ENCODE peak calls at places on chromosomes 11 and 22, in nine cellular contexts. D is renal cortical epithelial cell; M is EL; G is left ventricle myocardium superior; P is left colon; E is fibroblast of lung; O is activated CD4-positive, CD25-positive, alpha-beta regulatory T cell treated with anti-CD3 and anti-CD28 coated beads, Interleukin-2, amount 50 U/mL, for 72 hours; Z is stimulated activated CD4-positive, alpha-beta T cell treated with anti-CD3 and anti-CD28 coated beads, Interleukin-4, amount 100 ng/mL, for 48 hours; K is CD4-positive, alpha-beta T cell. L is an unnamed sample.

GRCh38 chr22:29102300-29102699 is 29.5 kb downstream of the KREMEN1 start:
- DNase-seq in D (no peak), M (no peak), G (no peak), P (no peak), E (no peak), O (no peak), Z (no peak), K (no peak), L (no peak)

GRCh38 chr11:35794850-35795249 is 132.3 kb downstream of the TRIM44 start:
- DNase-seq in D (peak; percentile 67), M (peak; percentile 92), G (no peak), P (no peak), E (peak; percentile 83), O (no peak), Z (no peak), K (no peak), L (no peak)

GRCh38 chr11:12979928-12980689 is 29.0 kb upstream of the RASSF10 start:
- DNase-seq in D (no peak), M (no peak), G (no peak), P (no peak), E (no peak), O (no peak), Z (no peak), K (no peak), L (no peak)

GRCh38 chr22:25219948-25220442 is 556 bp downstream of the CRYBB2 start:
- DNase-seq in D (no peak), M (no peak), G (no peak), P (no peak), E (no peak), O (no peak), Z (no peak), K (no peak), L (no peak)

GRCh38 chr11:96704847-96705246 is 315.0 kb downstream of the JRKL start:
- DNase-seq in D (no peak), M (no peak), G (no peak), P (no peak), E (no peak), O (no peak), Z (no peak), K (no peak), L (no peak)

GRCh38 chr11:93757924-93758865 is 16.7 kb downstream of the C11orf54 start:
- DNase-seq in D (no peak), M (no peak), G (no peak), P (no peak), E (no peak), O (no peak), Z (no peak), K (no peak), L (no peak)

GRCh38 chr11:120134931-120135228 is 3.0 kb downstream of the TRIM29 start:
- DNase-seq in D (no peak), M (no peak), G (no peak), P (no peak), E (no peak), O (no peak), Z (no peak), K (no peak), L (peak; percentile 9)

GRCh38 chr11:119288219-119288618 is 28.7 kb downstream of the MCAM start:
- DNase-seq in D (no peak), M (no peak), G (no peak), P (no peak), E (no peak), O (no peak), Z (no peak), K (no peak), L (no peak)

GRCh38 chr11:58498464-58498863 is 9.4 kb downstream of the OR5B21 start:
- DNase-seq in D (no peak), M (no peak), G (peak; percentile 30), P (no peak), E (peak; percentile 16), O (no peak), Z (no peak), K (no peak), L (no peak)

GRCh38 chr11:85423331-85423730 is 203.8 kb downstream of the DLG2 start:
- DNase-seq in D (no peak), M (no peak), G (no peak), P (peak; percentile 73), E (no peak), O (no peak), Z (no peak), K (no peak), L (peak; percentile 75)

GRCh38 chr22:31623634-31624312 is 38.2 kb downstream of the PISD start:
- DNase-seq in D (no peak), M (no peak), G (no peak), P (no peak), E (no peak), O (no peak), Z (no peak), K (no peak), L (no peak)

GRCh38 chr11:10324474-10324873 is 19.6 kb downstream of the ADM start:
- DNase-seq in D (no peak), M (no peak), G (no peak), P (no peak), E (no peak), O (no peak), Z (no peak), K (no peak), L (no peak)

GRCh38 chr22:31105282-31105929 is 2.0 kb downstream of the SELENOM start:
- DNase-seq in D (no peak), M (no peak), G (no peak), P (no peak), E (no peak), O (no peak), Z (no peak), K (no peak), L (no peak)

GRCh38 chr11:134818531-134818930 is 406.5 kb upstream of the B3GAT1 start:
- DNase-seq in D (peak; percentile 11), M (no peak), G (no peak), P (no peak), E (no peak), O (no peak), Z (no peak), K (no peak), L (no peak)